ENCODE peak calls at places on chromosomes 6 and 20, in seven cellular contexts. One of them, this sample, is unnamed.

GRCh38 chr20:47843886-47844567 is 58.7 kb upstream of the SULF2 start:
- DNase-seq in C1 segment of cervical spinal cord: no peak
- DNase-seq in epithelial cell of esophagus: peak
- DNase-seq in AG20443: no peak
- DNase-seq in NCI-H1930: no peak
- DNase-seq in activated naive CD4-positive, alpha-beta T cell: no peak
- DNase-seq in activated CD4-positive, CD25-positive, alpha-beta regulatory T cell treated with anti-CD3 and anti-CD28 coated beads, Interleukin-2, amount 50 U/mL, for 16 hours: no peak
- DNase-seq in this sample: no peak

GRCh38 chr20:22160254-22160653 is 424.1 kb downstream of the FOXA2 start:
- DNase-seq in C1 segment of cervical spinal cord: no peak
- DNase-seq in epithelial cell of esophagus: no peak
- DNase-seq in AG20443: no peak
- DNase-seq in NCI-H1930: no peak
- DNase-seq in activated naive CD4-positive, alpha-beta T cell: no peak
- DNase-seq in activated CD4-positive, CD25-positive, alpha-beta regulatory T cell treated with anti-CD3 and anti-CD28 coated beads, Interleukin-2, amount 50 U/mL, for 16 hours: no peak
- DNase-seq in this sample: no peak

GRCh38 chr20:10939297-10939949 is 265.6 kb upstream of the JAG1 start:
- DNase-seq in C1 segment of cervical spinal cord: no peak
- DNase-seq in epithelial cell of esophagus: peak
- DNase-seq in AG20443: no peak
- DNase-seq in NCI-H1930: no peak
- DNase-seq in activated naive CD4-positive, alpha-beta T cell: no peak
- DNase-seq in activated CD4-positive, CD25-positive, alpha-beta regulatory T cell treated with anti-CD3 and anti-CD28 coated beads, Interleukin-2, amount 50 U/mL, for 16 hours: no peak
- DNase-seq in this sample: no peak

GRCh38 chr20:23344336-23344735 is 6.3 kb upstream of the NXT1 start:
- DNase-seq in C1 segment of cervical spinal cord: no peak
- DNase-seq in epithelial cell of esophagus: no peak
- DNase-seq in AG20443: no peak
- DNase-seq in NCI-H1930: no peak
- DNase-seq in activated naive CD4-positive, alpha-beta T cell: no peak
- DNase-seq in activated CD4-positive, CD25-positive, alpha-beta regulatory T cell treated with anti-CD3 and anti-CD28 coated beads, Interleukin-2, amount 50 U/mL, for 16 hours: no peak
- DNase-seq in this sample: no peak

GRCh38 chr6:43159599-43159998 is 11.5 kb upstream of the SRF start:
- DNase-seq in C1 segment of cervical spinal cord: no peak
- DNase-seq in epithelial cell of esophagus: no peak
- DNase-seq in AG20443: no peak
- DNase-seq in NCI-H1930: no peak
- DNase-seq in activated naive CD4-positive, alpha-beta T cell: no peak
- DNase-seq in activated CD4-positive, CD25-positive, alpha-beta regulatory T cell treated with anti-CD3 and anti-CD28 coated beads, Interleukin-2, amount 50 U/mL, for 16 hours: no peak
- DNase-seq in this sample: no peak

GRCh38 chr20:18001131-18001921 is 32.5 kb downstream of the MGME1 start:
- DNase-seq in C1 segment of cervical spinal cord: peak
- DNase-seq in epithelial cell of esophagus: peak
- DNase-seq in AG20443: peak
- DNase-seq in NCI-H1930: no peak
- DNase-seq in activated naive CD4-positive, alpha-beta T cell: no peak
- DNase-seq in activated CD4-positive, CD25-positive, alpha-beta regulatory T cell treated with anti-CD3 and anti-CD28 coated beads, Interleukin-2, amount 50 U/mL, for 16 hours: no peak
- DNase-seq in this sample: no peak

GRCh38 chr6:2196079-2196679 is 49.2 kb downstream of the GMDS start:
- DNase-seq in C1 segment of cervical spinal cord: no peak
- DNase-seq in epithelial cell of esophagus: peak
- DNase-seq in AG20443: peak
- DNase-seq in NCI-H1930: peak
- DNase-seq in activated naive CD4-positive, alpha-beta T cell: no peak
- DNase-seq in activated CD4-positive, CD25-positive, alpha-beta regulatory T cell treated with anti-CD3 and anti-CD28 coated beads, Interleukin-2, amount 50 U/mL, for 16 hours: no peak
- DNase-seq in this sample: no peak

GRCh38 chr6:4583026-4583425 is 193.2 kb upstream of the CDYL start:
- DNase-seq in C1 segment of cervical spinal cord: no peak
- DNase-seq in epithelial cell of esophagus: peak
- DNase-seq in AG20443: no peak
- DNase-seq in NCI-H1930: no peak
- DNase-seq in activated naive CD4-positive, alpha-beta T cell: no peak
- DNase-seq in activated CD4-positive, CD25-positive, alpha-beta regulatory T cell treated with anti-CD3 and anti-CD28 coated beads, Interleukin-2, amount 50 U/mL, for 16 hours: no peak
- DNase-seq in this sample: no peak

GRCh38 chr6:116542426-116542825 is 3.1 kb downstream of the TRAPPC3L start:
- DNase-seq in C1 segment of cervical spinal cord: no peak
- DNase-seq in epithelial cell of esophagus: peak
- DNase-seq in AG20443: no peak
- DNase-seq in NCI-H1930: peak
- DNase-seq in activated naive CD4-positive, alpha-beta T cell: no peak
- DNase-seq in activated CD4-positive, CD25-positive, alpha-beta regulatory T cell treated with anti-CD3 and anti-CD28 coated beads, Interleukin-2, amount 50 U/mL, for 16 hours: no peak
- DNase-seq in this sample: no peak

GRCh38 chr6:30007132-30007764 is 53.8 kb upstream of the POLR1H start:
- DNase-seq in C1 segment of cervical spinal cord: no peak
- DNase-seq in epithelial cell of esophagus: peak
- DNase-seq in AG20443: peak
- DNase-seq in NCI-H1930: no peak
- DNase-seq in activated naive CD4-positive, alpha-beta T cell: no peak
- DNase-seq in activated CD4-positive, CD25-positive, alpha-beta regulatory T cell treated with anti-CD3 and anti-CD28 coated beads, Interleukin-2, amount 50 U/mL, for 16 hours: no peak
- DNase-seq in this sample: no peak

GRCh38 chr6:64520050-64520449 is 884.4 kb downstream of the PHF3 start:
- DNase-seq in C1 segment of cervical spinal cord: no peak
- DNase-seq in epithelial cell of esophagus: peak
- DNase-seq in AG20443: peak
- DNase-seq in NCI-H1930: no peak
- DNase-seq in activated naive CD4-positive, alpha-beta T cell: no peak
- DNase-seq in activated CD4-positive, CD25-positive, alpha-beta regulatory T cell treated with anti-CD3 and anti-CD28 coated beads, Interleukin-2, amount 50 U/mL, for 16 hours: no peak
- DNase-seq in this sample: no peak

GRCh38 chr20:58634818-58635665 is 16.0 kb upstream of the STX16 start:
- DNase-seq in C1 segment of cervical spinal cord: no peak
- DNase-seq in epithelial cell of esophagus: no peak
- DNase-seq in AG20443: no peak
- DNase-seq in NCI-H1930: no peak
- DNase-seq in activated naive CD4-positive, alpha-beta T cell: peak
- DNase-seq in activated CD4-positive, CD25-positive, alpha-beta regulatory T cell treated with anti-CD3 and anti-CD28 coated beads, Interleukin-2, amount 50 U/mL, for 16 hours: no peak
- DNase-seq in this sample: no peak

This sample was measured in NCI-H187 treated with DMSO at 0.1 percent for 48 hours.